ENCODE peak calls at places on chromosomes 13 and 19, in five cellular contexts. E, D, H, A and M are unnamed samples. For H3K4me1 and H3K36me3, the result is how much of the 10 kb centered on the place peaks cover.

GRCh38 chr19:49149652-49150105 is 5.5 kb downstream of the HRC start:
- DNase-seq in E (peak), D (peak), H (peak), A (peak), M (no peak)

GRCh38 chr13:112172017-112172416 is 105.1 kb downstream of the SOX1 start:
- DNase-seq in E (no peak), D (no peak), H (no peak), A (no peak), M (no peak)

GRCh38 chr13:74129500-74130144 is 4.6 kb downstream of the KLF12 start:
- DNase-seq in E (no peak), D (no peak), H (no peak), A (no peak), M (no peak)

GRCh38 chr13:93029536-93029935 is 197.1 kb upstream of the GPC6 start:
- DNase-seq in E (no peak), D (no peak), H (no peak), A (peak), M (no peak)

GRCh38 chr13:96629331-96629730 is 364.9 kb downstream of the OXGR1 start:
- DNase-seq in E (no peak), D (no peak), H (no peak), A (no peak), M (no peak)

GRCh38 chr19:11495481-11495880 is 10.2 kb downstream of the ZNF653 start:
- DNase-seq in E (no peak), D (peak), H (no peak), A (no peak), M (no peak)

GRCh38 chr13:66329988-66330429 is 900.1 kb downstream of the PCDH9 start:
- DNase-seq in E (no peak), D (no peak), H (no peak), A (peak), M (no peak)

GRCh38 chr13:37118002-37118401 is 12.5 kb upstream of the CSNK1A1L start:
- DNase-seq in E (no peak), D (no peak), H (no peak), A (no peak), M (no peak)

GRCh38 chr19:49684251-49684982 is 5.0 kb upstream of the ADM5 start:
- DNase-seq in E (no peak), D (no peak), H (no peak), A (no peak), M (no peak)

GRCh38 chr13:75440100-75440499 is 41.9 kb downstream of the TBC1D4 start:
- DNase-seq in E (no peak), D (no peak), H (no peak), A (no peak), M (no peak)

GRCh38 chr19:1828279-1829238 is 16.5 kb upstream of the ATP8B3 start:
- DNase-seq in E (no peak), D (no peak), H (no peak), A (no peak), M (no peak)

GRCh38 chr19:56142087-56142787 is 1.1 kb downstream of the ZNF444 start:
- DNase-seq in E (no peak), D (no peak), H (no peak), A (no peak), M (no peak)

GRCh38 chr13:90454002-90454636 is 893.4 kb upstream of the MIR17HG start:
- DNase-seq in E (no peak), D (no peak), H (no peak), A (no peak), M (no peak)

GRCh38 chr13:33123066-33123940 is 107.1 kb downstream of the KL start:
- DNase-seq in E (no peak), D (peak), H (no peak), A (peak), M (no peak)

GRCh38 chr13:28239374-28239773 is 101.0 kb downstream of the PAN3 start:
- DNase-seq in E (no peak), D (no peak), H (no peak), A (no peak), M (no peak)

GRCh38 chr19:45766919-45767346 is 2.1 kb downstream of the SIX5 start:
- DNase-seq in E (peak), D (peak), H (no peak), A (no peak), M (no peak)
- H3K4me3 ChIP-seq in E (peak), D (no peak), H (peak), A (peak), M (no peak)

GRCh38 chr19:17246681-17247425 is 1.1 kb upstream of the NR2F6 start:
- DNase-seq in E (no peak), D (peak), H (peak), A (no peak), M (no peak)
- H3K4me1 ChIP-seq in E (under half), D (under half), H (under half), A (under half), M (under half)

DNA sequence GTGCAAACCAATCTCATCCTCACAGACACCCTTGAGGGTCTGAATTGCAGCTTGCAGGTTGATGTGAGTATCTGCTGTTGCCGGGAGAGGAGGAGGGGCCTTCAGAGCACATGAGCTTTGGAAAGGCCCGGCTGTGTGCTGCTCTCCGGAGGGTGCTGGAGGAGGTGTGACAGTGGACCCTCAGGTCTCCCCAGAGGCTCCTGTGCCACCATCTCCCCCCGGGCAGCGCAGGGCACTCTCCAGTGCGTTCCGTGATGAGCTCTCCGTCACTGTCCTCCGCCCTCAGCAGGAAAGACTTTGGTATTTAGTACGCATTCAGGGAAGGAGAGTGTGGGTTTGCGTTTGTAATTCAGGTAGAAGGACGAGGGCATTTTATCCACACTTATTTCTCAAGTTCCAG is 20.0 kb downstream of the LAMP1 start:
- DNase-seq in E (no peak), D (no peak), H (no peak), A (no peak), M (no peak)
- H3K36me3 ChIP-seq in E (under half), D (under half), H (under half), A (under half), M (half or more)

DNA sequence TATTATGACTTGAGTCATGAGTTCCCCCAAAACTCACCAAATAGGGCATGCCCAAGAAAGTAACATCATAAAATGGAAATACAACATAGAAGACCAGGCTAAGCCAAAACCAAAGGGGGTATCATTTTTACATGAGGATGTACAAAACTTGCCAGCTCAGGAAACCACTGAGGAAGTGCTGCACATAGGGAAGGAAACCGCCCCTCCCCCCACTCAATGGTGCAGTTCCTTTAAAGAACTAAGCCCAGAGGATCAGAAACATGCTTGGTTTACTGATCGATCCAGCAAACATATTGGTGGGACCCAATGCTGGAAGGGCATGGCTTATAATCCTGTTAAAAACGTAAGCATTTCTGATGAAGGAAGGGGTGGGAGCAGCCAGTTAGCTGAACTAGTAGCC is 4.2 kb upstream of the ZNF486 start:
- DNase-seq in E (no peak), D (no peak), H (no peak), A (no peak), M (no peak)
- H3K4me3 ChIP-seq in E (no peak), D (no peak), H (no peak), A (no peak), M (no peak)